ENCODE peak calls at places on chromosomes 12 and 14, in seven cellular contexts. N is GM20000; O is KBM-7; U is HCEC 1CT; R is choroid plexus epithelial cell; P is SK-N-SH; T is activated CD8-positive, alpha-beta T cell treated with anti-CD3 and anti-CD28 coated beads, Interleukin-2, amount 10 ng/mL, durations not matched to agents 7 days and 5 days. J is an unnamed sample.

GRCh38 chr14:100238419-100239199 is at the start of gene YY1:
- DNase-seq in N (peak), O (peak), U (peak), R (peak), P (peak), T (peak), J (peak)

GRCh38 chr12:49131973-49132461 is 822 bp upstream of the TUBA1B start:
- DNase-seq in N (peak), O (peak), U (peak), R (peak), P (no peak), T (no peak), J (no peak)

GRCh38 chr14:33642641-33643342 is 308.1 kb downstream of the EGLN3 start:
- DNase-seq in N (no peak), O (no peak), U (no peak), R (no peak), P (no peak), T (no peak), J (no peak)

GRCh38 chr12:127363392-127363791 is 903.6 kb upstream of the TMEM132C start:
- DNase-seq in N (no peak), O (peak), U (peak), R (peak), P (no peak), T (no peak), J (peak)

GRCh38 chr14:104746951-104747481 is 5.9 kb upstream of the SIVA1 start:
- DNase-seq in N (no peak), O (no peak), U (no peak), R (no peak), P (no peak), T (no peak), J (no peak)

GRCh38 chr14:89534896-89535615 is 118.0 kb upstream of the FOXN3 start:
- DNase-seq in N (no peak), O (no peak), U (peak), R (peak), P (no peak), T (no peak), J (no peak)

GRCh38 chr12:73892181-73892580 is 645.5 kb upstream of the ATXN7L3B start:
- DNase-seq in N (no peak), O (no peak), U (no peak), R (peak), P (no peak), T (no peak), J (no peak)

GRCh38 chr12:122860052-122860853 is 25.0 kb downstream of the HIP1R start:
- DNase-seq in N (peak), O (peak), U (peak), R (peak), P (peak), T (peak), J (peak)

GRCh38 chr12:64674367-64674922 is 64.2 kb downstream of the RASSF3 start:
- DNase-seq in N (no peak), O (no peak), U (no peak), R (no peak), P (no peak), T (peak), J (no peak)

GRCh38 chr14:36582874-36583241 is 444 bp upstream of the NKX2-8 start:
- DNase-seq in N (no peak), O (no peak), U (no peak), R (no peak), P (peak), T (no peak), J (no peak)

GRCh38 chr14:64504897-64505771 is 564 bp downstream of the ZBTB1 start:
- DNase-seq in N (peak), O (peak), U (peak), R (peak), P (peak), T (peak), J (peak)

GRCh38 chr12:114220311-114220710 is 185.6 kb downstream of the TBX5 start:
- DNase-seq in N (no peak), O (no peak), U (no peak), R (no peak), P (no peak), T (no peak), J (no peak)

GRCh38 chr12:31859232-31859977 is 99.8 kb upstream of the RESF1 start:
- DNase-seq in N (peak), O (no peak), U (no peak), R (no peak), P (no peak), T (no peak), J (no peak)

GRCh38 chr12:19802915-19803314 is 363.6 kb downstream of the AEBP2 start:
- DNase-seq in N (no peak), O (no peak), U (no peak), R (no peak), P (no peak), T (no peak), J (no peak)

GRCh38 chr12:11876301-11876700 is 194.4 kb upstream of the BCL2L14 start:
- DNase-seq in N (no peak), O (peak), U (no peak), R (no peak), P (no peak), T (no peak), J (no peak)

GRCh38 chr14:89067293-89067972 is 243.0 kb downstream of the TTC8 start:
- DNase-seq in N (no peak), O (peak), U (no peak), R (no peak), P (no peak), T (peak), J (no peak)

GRCh38 chr12:14283489-14284144 is 81.9 kb upstream of the ATF7IP start:
- DNase-seq in N (peak), O (peak), U (no peak), R (no peak), P (no peak), T (no peak), J (peak)

GRCh38 chr12:62542814-62543213 is 76.2 kb downstream of the MON2 start:
- DNase-seq in N (no peak), O (no peak), U (no peak), R (no peak), P (no peak), T (no peak), J (no peak)

J was measured in NAMALWA.